ENCODE peak calls at places on chromosome 7, in six cellular contexts. A is lower lobe of right lung; L is adrenal gland; Y is stomach; J is CD4-positive, alpha-beta memory T cell; P is left ventricle myocardium inferior. E is an unnamed sample.
A peak's percentile ranks its signal among the peaks of the same experiment; 100 is the strongest.

GRCh38 chr7:140019172-140019571 is 43.6 kb downstream of the PARP12 start:
- DNase-seq in A (no peak), L (no peak), Y (no peak), J (no peak), P (no peak), E (no peak)

GRCh38 chr7:43137811-43138210 is 25.4 kb downstream of the HECW1 start:
- DNase-seq in A (no peak), L (no peak), Y (no peak), J (no peak), P (no peak), E (no peak)

GRCh38 chr7:92404170-92404614 is 43.1 kb upstream of the GATAD1 start:
- DNase-seq in A (no peak), L (no peak), Y (no peak), J (no peak), P (no peak), E (no peak)

GRCh38 chr7:158587425-158588084 is at the start of gene PTPRN2:
- DNase-seq in A (peak; percentile 66), L (peak; percentile 62), Y (peak; percentile 77), J (no peak), P (peak; percentile 59), E (peak; percentile 70)

GRCh38 chr7:36967387-36967786 is 243.1 kb upstream of the AOAH start:
- DNase-seq in A (no peak), L (peak; percentile 76), Y (peak; percentile 57), J (no peak), P (peak; percentile 35), E (peak; percentile 83)

GRCh38 chr7:46569117-46569433 is 648.0 kb upstream of the IGFBP3 start:
- DNase-seq in A (no peak), L (no peak), Y (no peak), J (no peak), P (no peak), E (no peak)

GRCh38 chr7:15929406-15929805 is 242.9 kb upstream of the MEOX2 start:
- DNase-seq in A (no peak), L (no peak), Y (no peak), J (no peak), P (no peak), E (no peak)

GRCh38 chr7:42189535-42189934 is 47.5 kb downstream of the GLI3 start:
- DNase-seq in A (no peak), L (no peak), Y (no peak), J (no peak), P (no peak), E (no peak)

GRCh38 chr7:37916673-37917660 is at the start of gene SFRP4:
- DNase-seq in A (peak; percentile 67), L (peak; percentile 71), Y (no peak), J (no peak), P (peak; percentile 57), E (peak; percentile 82)

GRCh38 chr7:155415093-155415492 is 42.8 kb upstream of the EN2 start:
- DNase-seq in A (no peak), L (no peak), Y (no peak), J (no peak), P (no peak), E (no peak)

GRCh38 chr7:143492043-143492471 is 14.4 kb downstream of the TAS2R41 start:
- DNase-seq in A (no peak), L (no peak), Y (no peak), J (peak; percentile 48), P (no peak), E (no peak)

GRCh38 chr7:5541087-5541992 is 117.7 kb upstream of the TNRC18 start:
- DNase-seq in A (no peak), L (no peak), Y (no peak), J (peak; percentile 22), P (no peak), E (no peak)

GRCh38 chr7:25894002-25894901 is 257.7 kb upstream of the NFE2L3 start:
- DNase-seq in A (peak; percentile 49), L (peak; percentile 71), Y (peak; percentile 46), J (no peak), P (no peak), E (no peak)

GRCh38 chr7:40437498-40437897 is 302.7 kb downstream of the SUGCT start:
- DNase-seq in A (no peak), L (no peak), Y (no peak), J (no peak), P (no peak), E (no peak)

GRCh38 chr7:147586110-147586509 is 1004.5 kb upstream of the C7orf33 start:
- DNase-seq in A (no peak), L (no peak), Y (no peak), J (no peak), P (no peak), E (no peak)

GRCh38 chr7:30313793-30314192 is 29.4 kb downstream of the ZNRF2 start:
- DNase-seq in A (no peak), L (no peak), Y (no peak), J (no peak), P (no peak), E (no peak)

GRCh38 chr7:155793720-155794119 is 18.5 kb downstream of the SHH start:
- DNase-seq in A (no peak), L (no peak), Y (no peak), J (no peak), P (no peak), E (no peak)

GRCh38 chr7:30996261-30996660 is 32.5 kb downstream of the GHRHR start:
- DNase-seq in A (no peak), L (no peak), Y (no peak), J (no peak), P (peak; percentile 72), E (peak; percentile 76)

GRCh38 chr7:80498481-80499349 is 13.1 kb downstream of the GNAT3 start:
- DNase-seq in A (no peak), L (no peak), Y (no peak), J (no peak), P (no peak), E (no peak)

GRCh38 chr7:129496653-129497052 is 5.7 kb upstream of the SMKR1 start:
- DNase-seq in A (no peak), L (no peak), Y (no peak), J (no peak), P (no peak), E (no peak)

GRCh38 chr7:106050743-106051110 is 61.4 kb downstream of the SYPL1 start:
- DNase-seq in A (no peak), L (peak; percentile 74), Y (no peak), J (no peak), P (no peak), E (no peak)
- H3K4me1 ChIP-seq in A (peaks cover 4% of the 10 kb centered on the region), L (peaks cover 6% of the 10 kb centered on the region), Y (no peaks in the 10 kb centered on the region), J (no peaks in the 10 kb centered on the region), P (peaks cover 9% of the 10 kb centered on the region), E (peaks cover 23% of the 10 kb centered on the region)

GRCh38 chr7:1533255-1533568 is 2.7 kb downstream of the MAFK start:
- DNase-seq in A (no peak), L (no peak), Y (no peak), J (no peak), P (no peak), E (no peak)

GRCh38 chr7:1532456-1533254 is 2.2 kb downstream of the MAFK start:
- DNase-seq in A (peak; percentile 93), L (peak; percentile 85), Y (peak; percentile 88), J (peak; percentile 85), P (peak; percentile 74), E (peak; percentile 93)

GRCh38 chr7:1534330-1535099 is 4.0 kb downstream of the MAFK start:
- DNase-seq in A (no peak), L (no peak), Y (no peak), J (peak; percentile 25), P (no peak), E (peak; percentile 66)

GRCh38 chr7:1535100-1535458 is 4.6 kb downstream of the MAFK start:
- DNase-seq in A (no peak), L (no peak), Y (no peak), J (peak; percentile 20), P (no peak), E (peak; percentile 65)

GRCh38 chr7:1533569-1534329 is 3.2 kb downstream of the MAFK start:
- DNase-seq in A (no peak), L (peak; percentile 89), Y (peak; percentile 67), J (peak; percentile 38), P (peak; percentile 54), E (peak; percentile 80)
- H3K4me1 ChIP-seq in A (peaks cover 62% of the 10 kb centered on the region), L (peaks cover 52% of the 10 kb centered on the region), Y (peaks cover 63% of the 10 kb centered on the region), J (peaks cover 38% of the 10 kb centered on the region), P (peaks cover 83% of the 10 kb centered on the region), E (peaks cover 56% of the 10 kb centered on the region)

DNA sequence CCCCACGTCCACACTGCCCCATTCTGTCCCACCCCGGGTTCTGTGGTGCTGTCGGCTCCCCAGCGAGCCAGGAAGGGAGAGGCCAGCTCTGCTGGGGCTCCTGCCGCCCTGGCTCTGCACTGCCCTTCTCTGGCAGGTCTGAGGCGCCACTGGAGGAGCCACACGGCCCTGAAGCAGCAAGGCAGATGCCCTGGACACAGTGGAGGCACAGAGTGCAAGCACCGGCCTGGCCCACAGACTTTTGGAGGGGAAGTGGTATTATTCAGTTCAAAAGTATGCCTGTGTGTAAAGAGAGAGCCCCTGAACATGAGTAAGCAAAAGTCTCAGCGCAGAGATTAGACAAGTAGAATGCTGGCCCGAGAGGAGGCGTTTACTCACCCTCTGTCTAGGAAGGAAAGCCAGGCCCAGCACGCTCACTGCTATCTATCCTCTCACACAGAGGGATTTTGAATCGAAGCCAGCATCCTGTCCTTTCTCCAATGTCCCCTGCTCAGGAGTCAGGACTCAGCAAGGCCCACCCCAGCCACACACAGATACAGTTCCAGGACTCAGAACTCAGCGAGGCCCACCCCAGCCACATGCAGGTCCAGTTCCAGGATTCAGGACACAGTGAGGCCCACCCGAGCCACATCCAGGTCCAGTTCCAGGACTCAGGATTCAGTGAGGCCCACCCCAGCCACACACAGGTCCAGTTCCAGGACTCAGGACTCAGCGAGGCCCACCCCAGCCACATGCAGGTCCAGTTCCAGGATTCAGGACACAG is 115.0 kb downstream of the EGFR start:
- DNase-seq in A (no peak), L (peak; percentile 76), Y (peak; percentile 51), J (no peak), P (peak; percentile 57), E (peak; percentile 79)
- H3K4me1 ChIP-seq in A (peaks cover 61% of the 10 kb centered on the region), L (peaks cover 22% of the 10 kb centered on the region), Y (peaks cover 33% of the 10 kb centered on the region), J (no peaks in the 10 kb centered on the region), P (peaks cover 60% of the 10 kb centered on the region), E (peaks cover 56% of the 10 kb centered on the region)

GRCh38 chr7:2316578-2316977 is 2.3 kb upstream of the SNX8 start:
- DNase-seq in A (no peak), L (no peak), Y (no peak), J (no peak), P (no peak), E (no peak)
- H3K4me1 ChIP-seq in A (peaks cover 15% of the 10 kb centered on the region), L (no peaks in the 10 kb centered on the region), Y (peaks cover 9% of the 10 kb centered on the region), J (peaks cover 8% of the 10 kb centered on the region), P (peaks cover 26% of the 10 kb centered on the region), E (peaks cover 6% of the 10 kb centered on the region)

DNA sequence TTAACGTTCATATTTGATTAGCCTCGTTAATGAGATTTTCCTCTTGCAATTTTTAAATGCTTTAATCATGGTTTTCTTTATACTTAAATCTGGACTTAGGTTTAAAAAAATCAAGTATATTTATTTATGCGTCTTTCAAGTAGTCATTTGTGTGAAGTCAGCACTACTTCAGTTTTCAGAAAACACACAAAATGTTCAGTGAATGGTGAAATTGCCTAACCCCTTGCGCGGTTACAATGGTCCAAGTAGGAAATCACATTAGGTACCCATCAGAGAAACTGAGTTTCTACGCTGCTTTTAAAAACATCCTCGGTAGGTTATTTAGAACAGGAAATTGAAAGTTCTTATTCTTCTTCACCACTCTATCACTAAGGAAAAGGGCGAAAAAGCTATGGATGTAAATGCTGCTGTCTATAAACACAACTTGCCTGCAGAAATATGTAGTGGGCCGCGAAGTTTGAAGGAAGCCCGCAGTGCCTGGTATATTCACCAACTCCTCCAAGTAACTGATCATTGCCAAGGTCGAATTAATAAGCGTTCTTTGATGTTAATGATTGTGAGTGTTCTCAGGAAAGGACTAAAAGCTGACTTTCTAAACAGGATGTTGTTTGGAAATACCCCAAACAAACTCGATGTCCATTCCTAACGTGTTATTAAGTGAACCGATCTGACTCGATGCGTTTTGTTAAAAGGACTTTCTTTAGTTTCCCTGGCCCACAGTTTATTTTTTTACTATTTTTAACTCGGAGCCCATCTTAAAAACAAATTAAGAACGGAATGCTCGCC is 1.0 kb downstream of the SYPL1 start:
- DNase-seq in A (no peak), L (no peak), Y (no peak), J (no peak), P (no peak), E (no peak)
- H3K4me1 ChIP-seq in A (peaks cover 31% of the 10 kb centered on the region), L (peaks cover 26% of the 10 kb centered on the region), Y (peaks cover 38% of the 10 kb centered on the region), J (peaks cover 52% of the 10 kb centered on the region), P (peaks cover 59% of the 10 kb centered on the region), E (peaks cover 54% of the 10 kb centered on the region)